ENCODE peak calls at places on chromosomes 11 and 22, in eight cellular contexts. R is transverse colon; F is IMR-90; C is CD8-positive, alpha-beta T cell; Y is astrocyte; V is AG04449; B is fibroblast of lung; M is upper lobe of right lung. G is an unnamed sample.

GRCh38 chr11:2883717-2884423 is 1.7 kb downstream of the CDKN1C start:
- DNase-seq in R (no peak), F (no peak), C (no peak), Y (no peak), V (no peak), B (no peak), M (no peak), G (peak)

GRCh38 chr11:5383576-5383975 is at the start of gene OR51M1:
- DNase-seq in R (no peak), F (no peak), C (no peak), Y (no peak), V (no peak), B (no peak), M (no peak), G (no peak)

GRCh38 chr11:61332266-61332822 is 561 bp downstream of the DDB1 start:
- DNase-seq in R (no peak), F (peak), C (peak), Y (no peak), V (no peak), B (peak), M (no peak), G (peak)

GRCh38 chr11:2096919-2097301 is 42.3 kb downstream of the IGF2 start:
- DNase-seq in R (no peak), F (no peak), C (no peak), Y (no peak), V (no peak), B (no peak), M (peak), G (no peak)

GRCh38 chr11:1410366-1411291 is 20.9 kb downstream of the BRSK2 start:
- DNase-seq in R (no peak), F (no peak), C (no peak), Y (no peak), V (no peak), B (no peak), M (no peak), G (no peak)

GRCh38 chr11:38788591-38788990 is 2190.6 kb upstream of the RAG2 start:
- DNase-seq in R (no peak), F (no peak), C (no peak), Y (peak), V (peak), B (peak), M (no peak), G (peak)

GRCh38 chr22:35352214-35353111 is 28.4 kb upstream of the HMOX1 start:
- DNase-seq in R (peak), F (no peak), C (peak), Y (no peak), V (no peak), B (peak), M (peak), G (no peak)

GRCh38 chr11:117560786-117561530 is 233.3 kb downstream of the CEP164 start:
- DNase-seq in R (no peak), F (no peak), C (no peak), Y (no peak), V (no peak), B (no peak), M (peak), G (no peak)

GRCh38 chr11:70696076-70696475 is 297.7 kb downstream of the CTTN start:
- DNase-seq in R (no peak), F (no peak), C (no peak), Y (no peak), V (no peak), B (no peak), M (no peak), G (no peak)

GRCh38 chr11:12377824-12378593 is 638 bp downstream of the PARVA start:
- DNase-seq in R (peak), F (peak), C (no peak), Y (peak), V (peak), B (peak), M (peak), G (peak)

GRCh38 chr22:23684051-23684450 is 6.8 kb upstream of the RGL4 start:
- DNase-seq in R (no peak), F (no peak), C (no peak), Y (no peak), V (no peak), B (no peak), M (no peak), G (peak)

GRCh38 chr22:48784701-48785503 is 1042.8 kb downstream of the BRD1 start:
- DNase-seq in R (no peak), F (no peak), C (peak), Y (no peak), V (no peak), B (no peak), M (no peak), G (no peak)

GRCh38 chr11:123323482-123324056 is 106.5 kb upstream of the GRAMD1B start:
- DNase-seq in R (no peak), F (no peak), C (no peak), Y (no peak), V (no peak), B (no peak), M (no peak), G (no peak)

GRCh38 chr11:2771758-2772466 is 72.1 kb upstream of the KCNQ1OT1 start:
- DNase-seq in R (no peak), F (no peak), C (peak), Y (no peak), V (no peak), B (no peak), M (peak), G (no peak)

GRCh38 chr11:88886796-88887195 is 179.0 kb downstream of the GRM5 start:
- DNase-seq in R (peak), F (peak), C (peak), Y (no peak), V (no peak), B (no peak), M (no peak), G (peak)

GRCh38 chr11:117934526-117935307 is 5.5 kb upstream of the TMPRSS13 start:
- DNase-seq in R (no peak), F (no peak), C (no peak), Y (no peak), V (no peak), B (no peak), M (no peak), G (no peak)

GRCh38 chr11:7498193-7498592 is 12.9 kb downstream of the OLFML1 start:
- DNase-seq in R (no peak), F (no peak), C (no peak), Y (no peak), V (no peak), B (no peak), M (no peak), G (no peak)

GRCh38 chr11:46049325-46049860 is 71.9 kb downstream of the PHF21A start:
- DNase-seq in R (no peak), F (no peak), C (no peak), Y (no peak), V (no peak), B (no peak), M (no peak), G (no peak)

GRCh38 chr11:45212566-45213315 is 66.3 kb downstream of the PRDM11 start:
- DNase-seq in R (no peak), F (no peak), C (no peak), Y (no peak), V (no peak), B (no peak), M (no peak), G (no peak)

GRCh38 chr11:119993732-119994131 is 144.2 kb downstream of the TRIM29 start:
- DNase-seq in R (peak), F (no peak), C (no peak), Y (no peak), V (no peak), B (no peak), M (no peak), G (no peak)

GRCh38 chr22:42343551-42344081 is 73.2 kb upstream of the TCF20 start:
- DNase-seq in R (no peak), F (no peak), C (no peak), Y (no peak), V (no peak), B (peak), M (no peak), G (no peak)

GRCh38 chr11:70176940-70177689 is 26.0 kb upstream of the FADD start:
- DNase-seq in R (peak), F (no peak), C (peak), Y (no peak), V (no peak), B (no peak), M (no peak), G (no peak)

GRCh38 chr11:118928870-118929495 is 3.3 kb upstream of the BCL9L start:
- DNase-seq in R (no peak), F (peak), C (no peak), Y (peak), V (no peak), B (peak), M (peak), G (peak)

GRCh38 chr11:22037505-22037904 is 155.4 kb upstream of the ANO5 start:
- DNase-seq in R (no peak), F (no peak), C (no peak), Y (no peak), V (no peak), B (no peak), M (no peak), G (no peak)

GRCh38 chr11:12411806-12412727 is 34.7 kb downstream of the PARVA start:
- DNase-seq in R (peak), F (peak), C (peak), Y (peak), V (peak), B (peak), M (no peak), G (peak)

GRCh38 chr11:3808846-3809623 is 675 bp downstream of the PGAP2 start:
- DNase-seq in R (peak), F (peak), C (peak), Y (peak), V (no peak), B (peak), M (no peak), G (peak)

GRCh38 chr11:26247340-26247739 is 84.6 kb upstream of the ANO3 start:
- DNase-seq in R (no peak), F (peak), C (no peak), Y (peak), V (no peak), B (peak), M (no peak), G (peak)

GRCh38 chr11:108620958-108621772 is 27.6 kb upstream of the EXPH5 start:
- DNase-seq in R (no peak), F (peak), C (no peak), Y (peak), V (no peak), B (peak), M (no peak), G (no peak)

GRCh38 chr22:45334528-45334927 is 24.8 kb downstream of the FAM118A start:
- DNase-seq in R (no peak), F (no peak), C (no peak), Y (no peak), V (no peak), B (no peak), M (no peak), G (no peak)

DNA sequence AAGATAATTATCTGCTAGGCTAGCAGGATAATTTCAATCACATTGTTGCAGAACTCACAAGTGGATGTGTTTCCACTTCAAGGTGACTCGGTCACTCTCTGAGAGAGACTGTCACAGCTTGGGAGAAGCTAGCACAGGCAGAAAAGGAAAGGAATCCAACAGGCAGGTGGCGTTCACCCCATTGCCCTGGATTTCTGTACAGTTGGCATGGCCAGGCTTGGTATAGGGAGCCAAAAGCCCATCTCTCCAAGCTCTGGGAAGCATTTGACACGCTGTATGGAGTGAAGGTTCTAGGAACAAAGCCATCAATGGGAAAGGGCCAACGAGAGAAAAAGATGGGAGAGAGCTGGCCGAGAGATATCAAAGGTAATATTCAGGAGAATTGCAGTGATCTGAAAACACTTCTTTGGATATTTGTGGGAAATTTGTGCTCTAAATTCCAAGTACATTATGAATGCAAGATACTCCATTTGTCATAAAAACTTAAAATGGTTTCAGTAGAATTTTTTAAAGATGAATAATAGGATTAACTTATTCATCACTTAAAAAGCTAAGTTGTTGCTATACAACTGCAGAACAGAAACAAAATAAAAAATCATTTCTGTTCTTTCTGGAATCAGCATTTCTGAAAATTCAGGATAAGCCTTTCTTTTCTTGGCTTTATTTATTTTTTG is 223.5 kb upstream of the NTM start:
- DNase-seq in R (no peak), F (peak), C (no peak), Y (peak), V (no peak), B (peak), M (no peak), G (no peak)
- TF ChIP-seq CTCF in R (no peak), F (no peak), C (no peak), Y (no peak), V (no peak), B (no peak), M (no peak), G (no peak)

DNA sequence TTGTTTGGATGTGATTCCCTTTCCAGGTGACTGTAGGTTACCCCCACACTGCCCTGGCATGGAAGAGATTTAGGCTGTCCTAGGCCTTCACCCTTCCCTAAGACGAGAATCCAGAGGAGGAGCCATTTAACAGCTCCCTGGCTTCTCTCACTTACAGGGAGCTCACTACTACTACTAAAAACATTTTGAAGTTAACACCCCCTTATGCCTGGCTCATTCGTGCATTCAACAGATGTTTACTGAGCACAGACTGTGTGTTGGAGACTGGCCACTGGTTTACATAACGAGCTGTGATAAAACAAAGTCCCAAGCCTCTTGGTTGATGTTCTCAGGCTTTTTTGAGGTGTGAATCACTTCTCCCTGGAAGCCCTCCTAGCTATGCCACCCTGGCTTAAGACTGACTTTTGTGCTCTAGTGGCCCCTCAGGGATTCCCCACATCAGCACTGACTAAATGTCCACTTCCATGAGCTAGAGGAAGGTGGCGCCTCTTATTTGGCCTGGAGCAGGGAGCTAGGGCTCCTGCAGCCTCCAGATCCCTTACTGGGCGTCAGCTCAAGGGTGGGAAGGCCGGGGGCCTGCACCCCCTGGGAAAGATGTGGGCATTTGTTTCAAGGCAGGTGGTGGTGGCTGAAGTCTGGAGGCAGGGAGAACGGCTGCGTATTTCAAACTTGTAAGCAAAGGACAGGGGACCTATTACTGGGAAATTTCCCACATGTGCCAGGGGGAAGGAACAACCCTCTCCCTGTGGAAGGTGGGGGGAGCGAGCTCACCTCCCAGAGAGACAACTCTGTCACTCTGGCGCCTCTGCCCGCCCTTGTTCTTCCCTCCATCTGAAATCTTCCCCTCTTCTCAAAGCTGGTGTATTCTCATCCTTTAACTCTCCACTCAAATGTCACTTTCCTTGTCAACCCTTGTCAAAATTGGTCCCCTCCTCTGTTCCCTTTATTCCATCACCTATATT is 19.4 kb upstream of the MALAT1 start:
- DNase-seq in R (peak), F (peak), C (no peak), Y (peak), V (peak), B (peak), M (peak), G (peak)
- TF ChIP-seq CTCF in R (no peak), F (peak), C (no peak), Y (peak), V (peak), B (peak), M (peak), G (peak)

GRCh38 chr11:47418454-47419259 is 7.6 kb downstream of the PSMC3 start:
- DNase-seq in R (no peak), F (no peak), C (no peak), Y (no peak), V (no peak), B (no peak), M (no peak), G (peak)

GRCh38 chr11:47415091-47415854 is 6.9 kb downstream of the SLC39A13 start:
- DNase-seq in R (no peak), F (no peak), C (no peak), Y (no peak), V (no peak), B (no peak), M (no peak), G (no peak)

GRCh38 chr11:47415949-47416472 is 7.6 kb downstream of the SLC39A13 start:
- DNase-seq in R (peak), F (peak), C (no peak), Y (peak), V (no peak), B (peak), M (peak), G (peak)

GRCh38 chr11:47414685-47415070 is 6.3 kb downstream of the SLC39A13 start:
- DNase-seq in R (no peak), F (no peak), C (no peak), Y (no peak), V (no peak), B (no peak), M (no peak), G (no peak)

DNA sequence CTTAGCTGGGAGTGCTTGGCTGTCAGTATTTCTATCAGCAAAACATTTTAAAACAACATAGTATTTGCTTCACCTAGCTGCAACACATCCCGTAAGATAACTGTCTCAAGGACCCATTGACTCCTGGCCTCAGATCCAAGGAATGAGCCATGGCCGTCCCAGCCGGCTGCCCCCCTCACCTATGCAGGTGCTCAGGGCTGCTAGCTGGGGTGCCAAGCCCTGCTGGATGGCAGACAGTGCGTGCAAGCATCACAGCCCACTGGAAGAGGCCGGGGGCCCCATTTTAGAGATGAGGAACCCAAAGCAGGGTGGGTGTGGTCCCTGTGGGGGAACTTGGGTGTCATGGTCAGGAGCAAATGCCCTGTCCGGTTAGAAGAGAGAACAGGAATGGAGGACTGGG is 8.5 kb downstream of the PSMC3 start:
- DNase-seq in R (no peak), F (no peak), C (no peak), Y (no peak), V (no peak), B (no peak), M (no peak), G (no peak)
- TF ChIP-seq CTCF in R (no peak), F (no peak), C (no peak), Y (no peak), V (no peak), B (no peak), M (no peak), G (no peak)

DNA sequence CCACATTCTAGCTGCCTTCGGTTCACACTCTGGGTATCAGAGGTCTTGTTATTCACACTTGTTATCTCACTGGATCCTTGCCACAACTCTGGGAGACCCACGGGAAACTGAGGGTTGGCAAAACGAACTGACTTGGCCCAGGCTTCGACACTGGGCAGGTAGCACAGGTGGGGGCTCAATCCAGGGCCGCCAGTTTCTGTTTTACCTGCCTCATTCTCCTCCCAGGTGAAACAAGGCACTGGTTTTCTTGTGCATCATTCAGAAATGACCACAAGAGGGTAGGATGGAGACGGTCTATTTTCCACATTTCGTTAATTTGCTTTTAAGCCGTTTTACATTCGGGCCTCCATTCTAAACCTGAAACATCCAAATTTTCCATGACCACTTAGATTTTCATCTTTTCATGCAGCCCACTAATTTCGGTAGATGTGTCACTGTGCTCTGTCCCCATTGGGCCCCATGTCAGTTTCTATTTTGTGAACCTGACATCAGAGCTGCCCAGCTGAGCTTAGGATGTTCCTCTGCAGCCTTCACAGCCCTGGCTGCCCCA is 108.1 kb downstream of the KIAA1671 start:
- DNase-seq in R (no peak), F (no peak), C (no peak), Y (no peak), V (no peak), B (no peak), M (no peak), G (peak)
- TF ChIP-seq CTCF in R (no peak), F (no peak), C (peak), Y (no peak), V (no peak), B (peak), M (peak), G (peak)

GRCh38 chr11:67381244-67381972 is 8.0 kb upstream of the CLCF1 start:
- DNase-seq in R (no peak), F (no peak), C (no peak), Y (no peak), V (no peak), B (no peak), M (no peak), G (no peak)
- TF ChIP-seq CTCF in R (no peak), F (no peak), C (no peak), Y (no peak), V (no peak), B (no peak), M (no peak), G (no peak)

GRCh38 chr22:37420656-37421467 is 6.4 kb downstream of the ELFN2 start:
- DNase-seq in R (no peak), F (peak), C (no peak), Y (peak), V (no peak), B (peak), M (no peak), G (peak)
- TF ChIP-seq CTCF in R (no peak), F (no peak), C (no peak), Y (no peak), V (no peak), B (no peak), M (no peak), G (no peak)

GRCh38 chr11:59221438-59221837 is 8.7 kb upstream of the MPEG1 start:
- DNase-seq in R (no peak), F (peak), C (no peak), Y (no peak), V (peak), B (peak), M (no peak), G (peak)
- TF ChIP-seq CTCF in R (no peak), F (peak), C (no peak), Y (no peak), V (peak), B (peak), M (no peak), G (peak)

GRCh38 chr11:92735039-92735438 is 234.4 kb upstream of the MTNR1B start:
- DNase-seq in R (no peak), F (no peak), C (no peak), Y (no peak), V (no peak), B (no peak), M (no peak), G (no peak)
- TF ChIP-seq CTCF in R (peak), F (peak), C (no peak), Y (peak), V (peak), B (peak), M (peak), G (no peak)

GRCh38 chr11:76564400-76564799 is 106.1 kb downstream of the LRRC32 start:
- DNase-seq in R (no peak), F (no peak), C (no peak), Y (no peak), V (no peak), B (no peak), M (no peak), G (no peak)
- TF ChIP-seq CTCF in R (no peak), F (no peak), C (no peak), Y (no peak), V (no peak), B (no peak), M (no peak), G (no peak)

G was measured in fibroblast of the aortic adventitia.